ENCODE peak calls at places on chromosomes 6 and 20, in six cellular contexts. K, F, P, N, G and B are unnamed samples.

GRCh38 chr6:38776515-38776914 is 61.4 kb downstream of the DNAH8 start:
- DNase-seq in P (no peak), N (no peak), F (no peak), K (no peak), G (no peak), B (no peak)

GRCh38 chr6:8670792-8671191 is 235.4 kb upstream of the SLC35B3 start:
- DNase-seq in P (no peak), F (no peak), N (no peak), K (no peak), G (no peak), B (no peak)

GRCh38 chr6:116633685-116634084 is 17.4 kb downstream of the RSPH4A start:
- DNase-seq in K (peak), F (no peak), P (no peak), N (no peak), G (no peak), B (no peak)

GRCh38 chr6:138654715-138655634 is 118.6 kb upstream of the CCDC28A start:
- DNase-seq in F (no peak), K (no peak), G (no peak), N (no peak), P (no peak), B (peak)

GRCh38 chr6:148064406-148065134 is 278.1 kb upstream of the SASH1 start:
- DNase-seq in N (peak), K (no peak), F (no peak), P (peak), G (no peak), B (no peak)

GRCh38 chr6:158694913-158695312 is 45.1 kb downstream of the SYTL3 start:
- DNase-seq in K (no peak), N (no peak), F (no peak), P (no peak), G (no peak), B (no peak)

GRCh38 chr6:30544666-30545272 is 11.5 kb downstream of the GNL1 start:
- DNase-seq in G (no peak), K (no peak), F (no peak), P (peak), N (no peak), B (peak)

GRCh38 chr6:37779111-37779800 is 40.3 kb upstream of the ZFAND3 start:
- DNase-seq in K (no peak), F (no peak), P (no peak), G (no peak), N (no peak), B (no peak)

GRCh38 chr6:148459228-148459627 is 116.6 kb downstream of the SASH1 start:
- DNase-seq in P (no peak), G (no peak), N (no peak), F (no peak), K (no peak), B (no peak)

GRCh38 chr6:28742668-28743270 is 181.0 kb downstream of the TRIM27 start:
- DNase-seq in F (no peak), G (no peak), N (no peak), K (no peak), P (peak), B (no peak)

GRCh38 chr6:79466222-79466834 is 70.9 kb downstream of the LCA5 start:
- DNase-seq in P (no peak), K (no peak), G (no peak), N (no peak), F (no peak), B (peak)

GRCh38 chr20:11919571-11919970 is 1.9 kb downstream of the BTBD3 start:
- DNase-seq in F (no peak), N (no peak), G (no peak), P (no peak), K (no peak), B (no peak)

GRCh38 chr20:22288156-22288555 is 296.2 kb downstream of the FOXA2 start:
- DNase-seq in P (no peak), N (no peak), G (no peak), K (no peak), F (no peak), B (no peak)

GRCh38 chr6:132456700-132457143 is 55.4 kb upstream of the MOXD1 start:
- DNase-seq in P (peak), F (peak), K (no peak), N (peak), G (no peak), B (peak)

GRCh38 chr6:111534366-111534765 is 51.3 kb upstream of the REV3L start:
- DNase-seq in K (peak), P (no peak), G (no peak), F (no peak), N (no peak), B (no peak)

GRCh38 chr20:54601831-54602515 is 126.6 kb downstream of the DOK5 start:
- DNase-seq in N (no peak), G (no peak), F (no peak), P (no peak), K (no peak), B (no peak)

GRCh38 chr20:52420805-52421204 is 229.2 kb upstream of the ZFP64 start:
- DNase-seq in K (no peak), F (no peak), N (no peak), G (no peak), P (no peak), B (no peak)

GRCh38 chr6:11343963-11344714 is 111.7 kb upstream of the NEDD9 start:
- DNase-seq in N (no peak), P (no peak), F (no peak), K (no peak), G (no peak), B (no peak)

GRCh38 chr20:3074812-3075211 is 3.4 kb downstream of the OXT start:
- DNase-seq in F (no peak), P (no peak), G (no peak), K (no peak), N (no peak), B (no peak)

GRCh38 chr20:50611128-50611810 is 80.1 kb downstream of the RIPOR3 start:
- DNase-seq in F (no peak), N (no peak), P (no peak), K (no peak), G (no peak), B (no peak)

GRCh38 chr6:41967312-41968287 is 26.0 kb upstream of the CCND3 start:
- DNase-seq in N (no peak), P (no peak), F (no peak), G (no peak), K (no peak), B (no peak)

GRCh38 chr20:62685781-62686555 is 22.7 kb upstream of the NTSR1 start:
- DNase-seq in N (peak), F (peak), K (no peak), G (no peak), P (peak), B (no peak)

GRCh38 chr6:34179106-34179720 is 33.3 kb upstream of the GRM4 start:
- DNase-seq in F (peak), K (no peak), N (no peak), G (no peak), P (no peak), B (no peak)

GRCh38 chr20:34724172-34724571 is 20.0 kb downstream of the TP53INP2 start:
- DNase-seq in K (no peak), F (no peak), G (no peak), P (no peak), N (no peak), B (no peak)

GRCh38 chr6:4559281-4559875 is 216.8 kb upstream of the CDYL start:
- DNase-seq in N (no peak), G (no peak), F (no peak), P (no peak), K (no peak), B (no peak)

GRCh38 chr6:77173472-77174074 is 289.7 kb downstream of the HTR1B start:
- DNase-seq in K (no peak), G (no peak), P (no peak), N (no peak), F (no peak), B (no peak)

GRCh38 chr6:170357812-170358211 is 51.3 kb downstream of the FAM120B start:
- DNase-seq in F (no peak), N (no peak), P (no peak), K (no peak), G (no peak), B (no peak)

GRCh38 chr20:6164421-6165341 is 41.9 kb upstream of the FERMT1 start:
- DNase-seq in F (no peak), G (no peak), P (no peak), K (peak), N (no peak), B (no peak)

GRCh38 chr6:22631101-22631500 is 61.7 kb downstream of the HDGFL1 start:
- DNase-seq in F (no peak), P (no peak), K (no peak), G (no peak), N (no peak), B (no peak)

GRCh38 chr6:85751374-85752055 is 108.8 kb upstream of the SYNCRIP start:
- DNase-seq in F (no peak), G (no peak), P (no peak), K (no peak), N (no peak), B (no peak)

GRCh38 chr6:85752602-85753001 is 109.9 kb upstream of the SYNCRIP start:
- DNase-seq in P (no peak), G (no peak), F (no peak), K (no peak), N (no peak), B (no peak)

GRCh38 chr6:85754894-85755293 is 112.2 kb upstream of the SYNCRIP start:
- DNase-seq in P (no peak), F (no peak), G (no peak), N (no peak), K (no peak), B (no peak)

DNA sequence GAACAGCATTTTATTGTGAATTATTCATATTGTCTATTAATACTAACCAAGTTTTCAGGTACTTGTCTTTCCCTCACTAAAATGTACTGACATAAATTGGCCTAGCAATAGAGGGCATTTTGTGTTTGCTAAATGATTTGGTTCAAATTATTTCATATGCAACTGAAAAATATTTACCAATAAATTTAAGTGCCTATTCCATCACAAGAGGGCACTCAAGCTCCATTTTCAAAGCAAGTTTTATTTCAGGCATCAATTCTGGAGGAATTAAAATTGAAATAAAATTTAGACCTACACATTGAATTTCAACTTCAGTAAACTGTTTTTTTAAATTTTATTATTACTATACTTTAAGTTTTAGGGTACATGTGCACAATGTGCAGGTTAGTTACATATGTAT is 114.3 kb upstream of the SYNCRIP start:
- DNase-seq in F (no peak), K (no peak), G (no peak), P (no peak), N (no peak), B (no peak)
- TF ChIP-seq CTCF in F (peak), K (peak), G (peak), P (peak), N (peak), B (peak)

GRCh38 chr6:109787312-109787711 is 96.2 kb downstream of the FIG4 start:
- DNase-seq in P (no peak), N (no peak), K (no peak), F (no peak), G (no peak), B (no peak)

GRCh38 chr6:109788687-109789086 is 97.6 kb downstream of the FIG4 start:
- DNase-seq in N (no peak), K (no peak), P (no peak), G (no peak), F (no peak), B (no peak)

GRCh38 chr6:109782401-109783046 is 91.4 kb downstream of the FIG4 start:
- DNase-seq in P (no peak), N (no peak), F (no peak), K (no peak), G (no peak), B (no peak)

GRCh38 chr6:109781001-109781400 is 89.9 kb downstream of the FIG4 start:
- DNase-seq in P (no peak), N (no peak), G (no peak), F (no peak), K (no peak), B (no peak)

DNA sequence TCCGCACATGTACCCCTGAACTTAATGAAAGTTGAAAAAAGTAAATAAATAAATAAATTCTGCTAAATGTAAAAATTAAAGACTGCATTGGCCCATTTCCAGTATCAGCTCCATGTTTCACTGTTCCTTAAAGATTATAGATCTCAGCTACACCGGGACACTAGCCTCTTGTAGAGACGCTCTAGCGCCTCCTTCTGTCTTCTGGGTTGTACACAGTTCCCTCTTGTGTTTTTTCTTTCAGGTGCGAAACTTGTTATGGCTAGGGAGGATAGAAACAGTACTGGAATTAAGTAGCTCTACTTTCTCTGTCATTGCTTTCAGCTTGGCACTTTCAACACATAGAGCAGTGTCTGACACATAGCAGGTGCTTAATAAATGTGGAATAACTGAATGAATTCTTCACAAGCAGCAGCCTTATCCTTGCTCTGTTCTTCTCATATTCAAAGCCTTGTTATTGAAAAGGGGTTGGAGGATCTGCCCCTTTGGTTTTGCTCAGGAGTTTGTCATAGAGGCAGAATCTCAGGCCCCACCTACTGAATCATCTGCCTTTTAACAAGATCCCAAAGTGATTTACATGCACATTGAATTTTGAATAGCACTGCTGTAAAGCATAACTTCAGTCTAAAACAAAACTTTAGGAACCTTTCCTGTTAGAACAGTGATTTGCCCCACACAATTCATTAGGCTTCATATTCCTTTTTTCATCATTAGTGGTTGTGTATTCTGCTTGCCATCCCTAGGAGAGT is 92.3 kb downstream of the FIG4 start:
- DNase-seq in P (peak), G (peak), N (no peak), F (no peak), K (no peak), B (no peak)
- TF ChIP-seq CTCF in P (peak), G (no peak), N (no peak), F (peak), K (peak), B (no peak)

GRCh38 chr6:13049666-13050254 is 278.6 kb downstream of the TBC1D7 start:
- DNase-seq in F (no peak), N (no peak), G (no peak), K (no peak), P (no peak), B (no peak)
- TF ChIP-seq CTCF in F (peak), N (no peak), G (no peak), K (no peak), P (no peak), B (no peak)

GRCh38 chr6:168133707-168134398 is 54.8 kb upstream of the FRMD1 start:
- DNase-seq in K (no peak), P (no peak), N (no peak), F (no peak), G (no peak), B (no peak)

GRCh38 chr6:168133186-168133585 is 54.2 kb upstream of the FRMD1 start:
- DNase-seq in F (no peak), P (no peak), K (no peak), N (peak), G (no peak), B (no peak)

GRCh38 chr6:168130683-168131371 is 51.8 kb upstream of the FRMD1 start:
- DNase-seq in K (no peak), F (no peak), P (no peak), G (no peak), N (no peak), B (no peak)

GRCh38 chr6:168131464-168132415 is 52.7 kb upstream of the FRMD1 start:
- DNase-seq in P (no peak), F (no peak), G (peak), K (no peak), N (no peak), B (no peak)

GRCh38 chr6:168132531-168133184 is 53.6 kb upstream of the FRMD1 start:
- DNase-seq in F (no peak), G (peak), K (peak), P (peak), N (no peak), B (no peak)
- TF ChIP-seq CTCF in F (peak), G (no peak), K (no peak), P (no peak), N (no peak), B (no peak)

GRCh38 chr20:23361651-23362391 is at the start of gene GZF1:
- DNase-seq in K (peak), N (peak), G (peak), P (peak), F (peak), B (peak)
- TF ChIP-seq CTCF in K (no peak), N (no peak), G (no peak), P (no peak), F (peak), B (no peak)

GRCh38 chr20:61662226-61662945 is 403.3 kb downstream of the TAF4 start:
- DNase-seq in N (no peak), K (no peak), G (no peak), F (no peak), P (no peak), B (no peak)
- TF ChIP-seq CTCF in N (no peak), K (no peak), G (peak), F (no peak), P (no peak), B (no peak)

GRCh38 chr6:160791981-160792418 is 90.0 kb downstream of the PLG start:
- DNase-seq in G (no peak), P (no peak), F (no peak), N (no peak), K (no peak), B (no peak)

GRCh38 chr6:160791459-160791858 is 89.4 kb downstream of the PLG start:
- DNase-seq in K (no peak), F (no peak), P (no peak), G (no peak), N (no peak), B (no peak)

GRCh38 chr6:160788806-160789205 is 86.8 kb downstream of the PLG start:
- DNase-seq in N (no peak), K (no peak), F (no peak), G (no peak), P (no peak), B (no peak)

GRCh38 chr6:160789263-160790027 is 87.4 kb downstream of the PLG start:
- DNase-seq in P (no peak), F (no peak), G (no peak), K (no peak), N (no peak), B (no peak)

GRCh38 chr6:160790028-160790792 is 88.2 kb downstream of the PLG start:
- DNase-seq in F (no peak), P (peak), N (no peak), G (no peak), K (no peak), B (no peak)
- TF ChIP-seq CTCF in F (peak), P (peak), N (no peak), G (no peak), K (no peak), B (no peak)

GRCh38 chr6:12929678-12930077 is 213.1 kb downstream of the PHACTR1 start:
- DNase-seq in F (no peak), P (no peak), N (no peak), G (no peak), K (no peak), B (no peak)

GRCh38 chr6:12921467-12921866 is 204.9 kb downstream of the PHACTR1 start:
- DNase-seq in K (no peak), N (no peak), G (no peak), P (no peak), F (no peak), B (no peak)

GRCh38 chr6:12924911-12925310 is 208.3 kb downstream of the PHACTR1 start:
- DNase-seq in F (no peak), P (no peak), K (no peak), N (no peak), G (no peak), B (no peak)

GRCh38 chr6:12927746-12928145 is 211.2 kb downstream of the PHACTR1 start:
- DNase-seq in K (no peak), G (no peak), F (no peak), N (no peak), P (no peak), B (no peak)

GRCh38 chr6:12923644-12924235 is 207.2 kb downstream of the PHACTR1 start:
- DNase-seq in G (no peak), F (no peak), P (no peak), K (no peak), N (no peak), B (peak)
- TF ChIP-seq CTCF in G (no peak), F (no peak), P (no peak), K (no peak), N (no peak), B (no peak)

DNA sequence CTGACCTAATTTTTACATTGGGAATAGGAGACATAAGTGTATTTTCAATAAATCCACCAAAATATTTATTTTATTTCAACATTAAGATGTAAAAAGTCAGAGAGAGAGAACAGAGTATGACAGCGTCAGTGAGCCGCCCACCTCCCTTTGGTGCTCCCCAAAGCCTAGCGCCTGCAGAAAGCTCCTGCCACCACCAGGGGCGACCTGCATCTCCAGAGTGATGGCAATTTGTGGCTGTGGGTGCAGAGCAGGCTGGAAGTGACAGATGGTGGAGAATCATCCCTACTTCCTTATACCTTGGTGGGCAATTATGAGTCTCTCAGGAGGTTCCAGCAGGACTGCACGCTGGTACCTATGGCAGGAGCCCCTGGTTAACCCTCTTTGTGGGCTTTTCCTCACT is 87.3 kb downstream of the PTPRT start:
- DNase-seq in P (peak), F (no peak), K (no peak), G (no peak), N (no peak), B (no peak)
- TF ChIP-seq CTCF in P (peak), F (no peak), K (no peak), G (no peak), N (no peak), B (no peak)

DNA sequence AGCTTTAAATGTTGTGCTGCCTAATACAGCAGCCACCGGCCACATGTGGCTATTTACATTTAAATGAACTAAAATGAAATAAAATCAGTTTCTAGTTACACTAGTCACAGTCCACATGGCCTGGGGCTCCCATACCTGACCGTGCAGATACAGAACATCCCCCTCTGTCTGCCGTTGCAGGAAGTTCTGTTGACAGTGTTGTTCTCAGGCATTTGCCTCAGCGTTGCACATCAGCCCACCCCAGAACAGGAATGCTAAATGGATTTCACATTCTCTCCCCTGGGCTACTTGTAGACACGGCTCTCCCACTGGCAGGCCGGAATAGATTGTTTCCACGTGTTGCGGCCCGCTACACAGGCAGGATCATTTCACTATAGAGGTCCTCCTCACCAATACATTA is 26.3 kb downstream of the JAG1 start:
- DNase-seq in F (no peak), G (no peak), N (no peak), P (no peak), K (no peak), B (peak)
- TF ChIP-seq CTCF in F (no peak), G (no peak), N (no peak), P (peak), K (no peak), B (peak)